ENCODE peak calls at places on chromosomes 13 and 19, in nine cellular contexts. T, Y, J, M, U, K, I, Z and F are unnamed samples.

GRCh38 chr13:81334481-81334880 is 993.6 kb upstream of the SPRY2 start:
- DNase-seq in T (no peak), Y (no peak), J (no peak), M (no peak), U (no peak), K (no peak), I (no peak), Z (no peak), F (no peak)

GRCh38 chr13:20609145-20609544 is 42.2 kb downstream of the IFT88 start:
- DNase-seq in T (no peak), Y (no peak), J (no peak), M (no peak), U (peak), K (no peak), I (peak), Z (no peak), F (peak)

GRCh38 chr13:39777527-39778061 is 122.1 kb downstream of the COG6 start:
- DNase-seq in T (no peak), Y (peak), J (no peak), M (peak), U (peak), K (no peak), I (peak), Z (no peak), F (peak)

GRCh38 chr13:39201075-39201630 is 162.9 kb downstream of the NHLRC3 start:
- DNase-seq in T (no peak), Y (no peak), J (no peak), M (no peak), U (no peak), K (no peak), I (no peak), Z (no peak), F (no peak)

GRCh38 chr19:46913852-46914430 is 53.1 kb downstream of the ARHGAP35 start:
- DNase-seq in T (no peak), Y (peak), J (no peak), M (no peak), U (peak), K (no peak), I (no peak), Z (no peak), F (peak)

GRCh38 chr19:23801798-23802197 is 43.1 kb upstream of the ZNF681 start:
- DNase-seq in T (no peak), Y (no peak), J (no peak), M (no peak), U (no peak), K (no peak), I (no peak), Z (no peak), F (no peak)

GRCh38 chr19:51777570-51778460 is 16.8 kb downstream of the FPR2 start:
- DNase-seq in T (peak), Y (peak), J (peak), M (peak), U (peak), K (peak), I (peak), Z (peak), F (peak)

GRCh38 chr13:55538424-55538823 is 1602.3 kb upstream of the PRR20A start:
- DNase-seq in T (no peak), Y (no peak), J (no peak), M (no peak), U (no peak), K (no peak), I (no peak), Z (no peak), F (no peak)

GRCh38 chr19:34363094-34363493 is 1.9 kb upstream of the GPI start:
- DNase-seq in T (no peak), Y (no peak), J (no peak), M (no peak), U (no peak), K (no peak), I (no peak), Z (no peak), F (no peak)